ENCODE peak calls at places on chromosomes 2 and 18, in eight cellular contexts. T, S, N, J, B, A, L and O are unnamed samples.

GRCh38 chr2:1698188-1698945 is 45.9 kb downstream of the PXDN start:
- DNase-seq in B (no peak), L (no peak), A (no peak), T (no peak), J (no peak), S (no peak), N (peak; percentile 57), O (peak; percentile 21)

GRCh38 chr2:180655393-180655792 is 325.0 kb upstream of the UBE2E3 start:
- DNase-seq in N (no peak), L (no peak), A (no peak), S (peak; percentile 54), B (no peak), T (peak; percentile 24), J (no peak), O (no peak)

GRCh38 chr2:122019729-122020128 is 264.3 kb downstream of the TSN start:
- DNase-seq in J (peak; percentile 57), T (no peak), L (no peak), B (no peak), A (no peak), N (no peak), S (no peak), O (no peak)

GRCh38 chr2:4152051-4152450 is 448.7 kb downstream of the DCDC2C start:
- DNase-seq in L (no peak), J (no peak), A (no peak), T (no peak), B (no peak), S (no peak), N (no peak), O (no peak)

GRCh38 chr2:165293439-165294420 is 54.5 kb downstream of the SCN2A start:
- DNase-seq in S (peak; percentile 92), A (peak; percentile 48), L (peak; percentile 18), J (peak; percentile 28), T (peak; percentile 87), B (peak; percentile 88), N (peak; percentile 90), O (peak; percentile 96)

GRCh38 chr2:101850450-101850849 is 141.3 kb upstream of the IL1R2 start:
- DNase-seq in A (no peak), S (peak; percentile 86), N (no peak), J (no peak), B (no peak), L (no peak), T (no peak), O (no peak)

GRCh38 chr2:179671314-179671713 is 190.1 kb downstream of the ZNF385B start:
- DNase-seq in L (no peak), T (peak; percentile 69), J (no peak), B (no peak), A (no peak), S (peak; percentile 13), N (no peak), O (no peak)

GRCh38 chr2:134177351-134177931 is 76.4 kb upstream of the MGAT5 start:
- DNase-seq in J (peak; percentile 43), L (no peak), S (peak; percentile 7), B (no peak), T (peak; percentile 53), N (peak; percentile 35), A (no peak), O (no peak)

GRCh38 chr2:105338020-105338385 is 663 bp downstream of the C2orf49 start:
- DNase-seq in L (no peak), S (no peak), N (no peak), T (no peak), A (no peak), B (no peak), J (no peak), O (no peak)

GRCh38 chr2:28102455-28102874 is 211.9 kb downstream of the BABAM2 start:
- DNase-seq in L (no peak), B (no peak), T (peak; percentile 92), N (peak; percentile 86), A (no peak), S (peak; percentile 20), J (no peak), O (peak; percentile 78)

DNA sequence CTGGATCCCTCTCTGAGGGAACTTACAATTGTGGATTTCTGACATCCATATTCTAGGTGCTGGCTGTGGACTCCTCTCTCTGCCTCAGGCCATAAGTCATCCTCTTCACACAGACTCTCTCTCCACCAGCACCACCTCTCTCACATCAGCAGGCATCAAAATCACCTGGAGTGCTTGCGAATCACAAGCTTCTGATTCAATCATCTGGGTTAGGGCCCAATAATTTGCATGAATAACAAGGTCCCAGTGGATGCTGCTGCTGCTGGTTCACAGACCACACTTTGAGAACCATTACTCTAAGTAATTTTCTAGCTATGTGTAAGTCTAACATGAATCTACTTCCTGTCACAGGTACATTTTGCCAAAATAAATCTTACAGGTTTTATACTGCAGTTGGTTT is 214.9 kb downstream of the DSEL start:
- DNase-seq in S (peak; percentile 36), B (no peak), N (peak; percentile 2), T (peak; percentile 36), A (no peak), J (no peak), L (no peak), O (peak; percentile 33)
- H3K4me3 ChIP-seq in S (no peak overlapping the region), B (no peak overlapping the region), N (no peak overlapping the region), T (no peak overlapping the region), A (no peak overlapping the region), J (no peak overlapping the region), L (no peak overlapping the region), O (no peak overlapping the region)

DNA sequence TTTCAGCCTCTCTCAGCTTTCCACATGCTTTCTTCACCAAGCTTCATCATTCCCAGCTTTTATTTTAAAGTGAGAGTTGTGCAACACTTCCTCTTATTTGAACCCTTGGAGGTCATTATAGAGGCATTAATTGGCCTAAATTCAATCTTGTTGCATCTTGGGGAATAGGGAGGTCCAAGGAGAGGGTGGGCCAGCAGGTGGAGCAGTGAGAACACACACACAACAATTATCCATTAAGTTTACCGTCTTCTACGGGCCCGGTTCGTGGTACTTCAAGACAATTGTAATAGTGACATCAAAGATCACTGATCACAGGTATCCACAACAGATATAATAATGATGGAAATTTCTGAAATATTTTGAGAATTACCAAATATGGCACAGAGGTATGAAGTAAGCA is 457.2 kb upstream of the SMIM21 start:
- DNase-seq in S (no peak), N (no peak), J (no peak), T (no peak), B (no peak), L (no peak), A (no peak), O (no peak)
- TF ChIP-seq CTCF in S (no peak), N (no peak), J (no peak), T (no peak), B (peak; percentile 32), L (no peak), A (peak; percentile 11), O (no peak)

DNA sequence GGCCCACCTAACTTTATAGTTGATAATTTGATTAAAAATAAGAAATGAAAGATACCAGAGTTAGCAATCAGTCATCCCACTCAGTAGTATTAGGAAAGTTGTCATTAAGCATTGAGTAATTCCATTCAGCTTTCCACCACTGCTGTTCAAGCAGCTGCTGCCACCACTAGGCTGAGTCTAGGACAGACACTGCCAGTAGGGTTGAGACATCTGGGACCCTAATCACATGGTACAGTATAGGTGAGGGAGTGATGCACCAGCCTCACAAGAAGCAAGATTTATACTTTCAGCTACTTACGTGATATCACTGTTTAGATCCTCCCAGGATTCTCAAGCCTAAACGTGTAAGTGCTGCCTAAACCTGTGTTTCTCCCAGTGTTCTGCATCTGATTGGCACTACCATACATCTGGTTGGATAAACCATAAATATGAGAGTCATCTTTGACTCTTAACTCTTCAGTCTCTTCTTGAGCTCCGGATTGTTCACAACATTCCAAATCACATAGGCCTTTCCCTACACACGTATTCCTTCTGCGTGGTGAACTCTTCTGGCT is 3.2 kb downstream of the UBXN4 start:
- DNase-seq in S (peak; percentile 88), J (no peak), L (no peak), N (peak; percentile 14), B (peak; percentile 65), A (peak; percentile 39), T (peak; percentile 59), O (peak; percentile 42)
- H3K4me3 ChIP-seq in S (no peak overlapping the region), J (no peak overlapping the region), L (no peak overlapping the region), N (no peak overlapping the region), B (peak overlapping the region; percentile 91), A (no peak overlapping the region), T (no peak overlapping the region), O (no peak overlapping the region)

GRCh38 chr2:201665420-201666158 is 22.3 kb upstream of the TMEM237 start:
- DNase-seq in J (no peak), S (no peak), N (peak; percentile 45), T (no peak), L (no peak), A (no peak), B (no peak), O (no peak)
- TF ChIP-seq CTCF in J (no peak), S (no peak), N (no peak), T (no peak), L (no peak), A (peak; percentile 6), B (peak; percentile 59), O (peak; percentile 34)

GRCh38 chr2:24512836-24513235 is 21.8 kb downstream of the NCOA1 start:
- DNase-seq in T (peak; percentile 57), A (no peak), S (no peak), L (no peak), J (no peak), B (no peak), N (no peak), O (peak; percentile 23)
- H3K4me3 ChIP-seq in T (no peak overlapping the region), A (no peak overlapping the region), S (no peak overlapping the region), L (no peak overlapping the region), J (no peak overlapping the region), B (no peak overlapping the region), N (no peak overlapping the region), O (no peak overlapping the region)